ENCODE peak calls at places on chromosomes 16 and 17, in nine cellular contexts. G, H, L, Y, I, T, Z, X and M are unnamed samples.
A peak's percentile ranks its signal among the peaks of the same experiment; 100 is the strongest.

GRCh38 chr16:6616746-6617145 is 715.9 kb upstream of the RBFOX1 start:
- DNase-seq in G (no peak), H (no peak), L (no peak), Y (no peak), I (no peak), T (no peak), Z (no peak), X (no peak), M (no peak)

GRCh38 chr16:16830401-16830800 is 451.5 kb downstream of the NPIPA7 start:
- DNase-seq in G (no peak), H (no peak), L (no peak), Y (no peak), I (no peak), T (no peak), Z (no peak), X (no peak), M (no peak)

GRCh38 chr17:44084131-44084538 is 13.6 kb downstream of the G6PC3 start:
- DNase-seq in G (no peak), H (no peak), L (no peak), Y (peak; percentile 4), I (no peak), T (no peak), Z (no peak), X (no peak), M (no peak)

GRCh38 chr17:19883537-19884215 is 15.9 kb upstream of the ULK2 start:
- DNase-seq in G (no peak), H (peak; percentile 34), L (no peak), Y (no peak), I (no peak), T (no peak), Z (no peak), X (no peak), M (no peak)

GRCh38 chr17:44587339-44587738 is 30.1 kb downstream of the FZD2 start:
- DNase-seq in G (no peak), H (peak; percentile 91), L (peak; percentile 98), Y (no peak), I (peak; percentile 90), T (no peak), Z (peak; percentile 69), X (no peak), M (no peak)

GRCh38 chr17:37787055-37787720 is 42.3 kb upstream of the HNF1B start:
- DNase-seq in G (no peak), H (peak; percentile 72), L (no peak), Y (no peak), I (no peak), T (no peak), Z (peak; percentile 32), X (no peak), M (no peak)

GRCh38 chr17:17877548-17878358 is 41.0 kb upstream of the SREBF1 start:
- DNase-seq in G (peak; percentile 58), H (peak; percentile 90), L (no peak), Y (peak; percentile 57), I (peak; percentile 59), T (no peak), Z (peak; percentile 86), X (peak; percentile 43), M (no peak)

GRCh38 chr17:77353684-77354419 is 213.1 kb downstream of the SEC14L1 start:
- DNase-seq in G (no peak), H (peak; percentile 53), L (no peak), Y (no peak), I (no peak), T (no peak), Z (no peak), X (no peak), M (no peak)

GRCh38 chr16:87416826-87417471 is 24.8 kb downstream of the MAP1LC3B start:
- DNase-seq in G (no peak), H (peak; percentile 72), L (peak; percentile 58), Y (no peak), I (peak; percentile 59), T (no peak), Z (peak; percentile 31), X (peak; percentile 24), M (no peak)

GRCh38 chr17:65498831-65499230 is 62.6 kb downstream of the AXIN2 start:
- DNase-seq in G (no peak), H (no peak), L (no peak), Y (no peak), I (no peak), T (no peak), Z (no peak), X (peak; percentile 63), M (no peak)

GRCh38 chr17:68562736-68563135 is 38.4 kb downstream of the FAM20A start:
- DNase-seq in G (no peak), H (no peak), L (no peak), Y (no peak), I (no peak), T (no peak), Z (no peak), X (no peak), M (no peak)

GRCh38 chr16:26709754-26710153 is 357.0 kb upstream of the C16orf82 start:
- DNase-seq in G (no peak), H (no peak), L (no peak), Y (no peak), I (no peak), T (no peak), Z (no peak), X (no peak), M (no peak)

GRCh38 chr16:88785106-88785924 is at the start of gene PIEZO1:
- DNase-seq in G (no peak), H (peak; percentile 52), L (peak; percentile 69), Y (peak; percentile 17), I (peak; percentile 78), T (peak; percentile 84), Z (no peak), X (no peak), M (no peak)

GRCh38 chr17:73423806-73424205 is 112.0 kb upstream of the CDC42EP4 start:
- DNase-seq in G (no peak), H (no peak), L (no peak), Y (no peak), I (no peak), T (no peak), Z (no peak), X (no peak), M (no peak)

GRCh38 chr16:84117482-84117843 is 721 bp upstream of the MBTPS1 start:
- DNase-seq in G (no peak), H (peak; percentile 31), L (peak; percentile 36), Y (peak; percentile 14), I (no peak), T (no peak), Z (no peak), X (no peak), M (no peak)

GRCh38 chr17:67995568-67996191 is 589 bp downstream of the C17orf58 start:
- DNase-seq in G (peak; percentile 42), H (no peak), L (no peak), Y (peak; percentile 28), I (peak; percentile 34), T (peak; percentile 26), Z (no peak), X (no peak), M (no peak)

GRCh38 chr16:82439678-82440293 is 187.0 kb upstream of the CDH13 start:
- DNase-seq in G (no peak), H (peak; percentile 4), L (peak; percentile 31), Y (no peak), I (peak; percentile 42), T (no peak), Z (no peak), X (no peak), M (no peak)